ENCODE peak calls at places on chromosomes 16 and 17, in four cellular contexts. C, X, V and I are unnamed samples.

GRCh38 chr16:83953796-83954576 is 946 bp downstream of the OSGIN1 start:
- DNase-seq in C (no peak), V (peak), X (no peak), I (no peak)

GRCh38 chr17:21459536-21459935 is 83.4 kb downstream of the KCNJ12 start:
- DNase-seq in V (no peak), C (no peak), X (no peak), I (no peak)

GRCh38 chr17:29059281-29059680 is 16.3 kb downstream of the PIPOX start:
- DNase-seq in C (no peak), X (no peak), V (peak), I (no peak)

GRCh38 chr16:30372725-30373124 is 1.9 kb upstream of the MYL11 start:
- DNase-seq in V (no peak), X (no peak), C (no peak), I (no peak)

GRCh38 chr16:17370233-17371013 is 100.3 kb downstream of the XYLT1 start:
- DNase-seq in V (no peak), X (no peak), C (peak), I (no peak)

GRCh38 chr17:13140750-13141149 is 122.9 kb upstream of the ELAC2 start:
- DNase-seq in X (no peak), C (no peak), V (no peak), I (peak)

GRCh38 chr16:88700636-88701482 is 5.3 kb downstream of the RNF166 start:
- DNase-seq in C (no peak), X (peak), V (peak), I (no peak)

GRCh38 chr17:81712468-81713003 is 452 bp downstream of the SLC25A10 start:
- DNase-seq in V (peak), C (peak), X (no peak), I (no peak)

GRCh38 chr17:50055055-50055425 is 870 bp upstream of the ITGA3 start:
- DNase-seq in V (no peak), C (no peak), X (no peak), I (peak)

GRCh38 chr17:59366773-59367656 is 35.6 kb downstream of the YPEL2 start:
- DNase-seq in C (no peak), V (peak), X (no peak), I (no peak)

GRCh38 chr17:78532922-78533640 is 44.1 kb downstream of the DNAH17 start:
- DNase-seq in X (no peak), V (no peak), C (no peak), I (no peak)

GRCh38 chr16:7330709-7331108 is 1.9 kb upstream of the RBFOX1 start:
- DNase-seq in V (no peak), C (no peak), X (no peak), I (no peak)

GRCh38 chr16:89491238-89491869 is 993 bp upstream of the ANKRD11 start:
- DNase-seq in V (peak), C (peak), X (no peak), I (no peak)

GRCh38 chr16:27511657-27512056 is 38.1 kb downstream of the GTF3C1 start:
- DNase-seq in C (no peak), X (no peak), V (no peak), I (no peak)

GRCh38 chr17:73427198-73427597 is 115.4 kb upstream of the CDC42EP4 start:
- DNase-seq in V (peak), C (no peak), X (no peak), I (no peak)

GRCh38 chr16:27681681-27682080 is 131.7 kb downstream of the KATNIP start:
- DNase-seq in C (no peak), V (no peak), X (no peak), I (no peak)

GRCh38 chr16:89364603-89365002 is 125.8 kb downstream of the ANKRD11 start:
- DNase-seq in C (peak), V (no peak), X (no peak), I (no peak)

GRCh38 chr17:48791128-48792032 is 25.6 kb downstream of the TTLL6 start:
- DNase-seq in C (peak), X (peak), V (peak), I (peak)

GRCh38 chr16:30895592-30896202 is 717 bp upstream of the CTF1 start:
- DNase-seq in V (no peak), X (no peak), C (no peak), I (no peak)

GRCh38 chr17:45273551-45273957 is 11.7 kb upstream of the SPATA32 start:
- DNase-seq in C (no peak), V (no peak), X (no peak), I (no peak)

GRCh38 chr16:76670125-76670857 is 393.1 kb downstream of the CNTNAP4 start:
- DNase-seq in C (no peak), V (no peak), X (no peak), I (no peak)

GRCh38 chr17:61167050-61167449 is 232.6 kb upstream of the TBX2 start:
- DNase-seq in X (no peak), V (no peak), C (no peak), I (no peak)

GRCh38 chr16:75262800-75263127 is 11.3 kb upstream of the BCAR1 start:
- DNase-seq in V (no peak), C (no peak), X (no peak), I (no peak)

GRCh38 chr17:78798695-78799559 is 16.9 kb upstream of the CYTH1 start:
- DNase-seq in X (no peak), C (peak), V (peak), I (no peak)

GRCh38 chr17:62819511-62820221 is 11.6 kb upstream of the MARCHF10 start:
- DNase-seq in V (peak), C (peak), X (no peak), I (no peak)

GRCh38 chr17:39769974-39770587 is 32.3 kb downstream of the GRB7 start:
- DNase-seq in C (no peak), X (no peak), V (peak), I (no peak)

GRCh38 chr17:31571124-31571892 is 179.8 kb downstream of the RAB11FIP4 start:
- DNase-seq in X (no peak), C (no peak), V (no peak), I (no peak)

GRCh38 chr17:78448356-78448993 is 70.0 kb downstream of the PGS1 start:
- DNase-seq in X (no peak), V (peak), C (no peak), I (no peak)

GRCh38 chr16:8714143-8714542 is 39.7 kb downstream of the ABAT start:
- DNase-seq in V (no peak), X (no peak), C (peak), I (no peak)

GRCh38 chr17:73703917-73704316 is 59.7 kb upstream of the SDK2 start:
- DNase-seq in C (no peak), X (no peak), V (no peak), I (no peak)

GRCh38 chr17:11511696-11512095 is 86.6 kb upstream of the DNAH9 start:
- DNase-seq in C (peak), V (peak), X (no peak), I (no peak)

GRCh38 chr17:41962768-41963434 is 3.7 kb upstream of the CNP start:
- DNase-seq in V (peak), C (peak), X (peak), I (peak)

GRCh38 chr17:35373984-35374765 is 754 bp upstream of the SLFN11 start:
- DNase-seq in V (no peak), C (peak), X (no peak), I (no peak)
- TF ChIP-seq GABPA in V (no peak), C (no peak), X (no peak), I (no peak)

DNA sequence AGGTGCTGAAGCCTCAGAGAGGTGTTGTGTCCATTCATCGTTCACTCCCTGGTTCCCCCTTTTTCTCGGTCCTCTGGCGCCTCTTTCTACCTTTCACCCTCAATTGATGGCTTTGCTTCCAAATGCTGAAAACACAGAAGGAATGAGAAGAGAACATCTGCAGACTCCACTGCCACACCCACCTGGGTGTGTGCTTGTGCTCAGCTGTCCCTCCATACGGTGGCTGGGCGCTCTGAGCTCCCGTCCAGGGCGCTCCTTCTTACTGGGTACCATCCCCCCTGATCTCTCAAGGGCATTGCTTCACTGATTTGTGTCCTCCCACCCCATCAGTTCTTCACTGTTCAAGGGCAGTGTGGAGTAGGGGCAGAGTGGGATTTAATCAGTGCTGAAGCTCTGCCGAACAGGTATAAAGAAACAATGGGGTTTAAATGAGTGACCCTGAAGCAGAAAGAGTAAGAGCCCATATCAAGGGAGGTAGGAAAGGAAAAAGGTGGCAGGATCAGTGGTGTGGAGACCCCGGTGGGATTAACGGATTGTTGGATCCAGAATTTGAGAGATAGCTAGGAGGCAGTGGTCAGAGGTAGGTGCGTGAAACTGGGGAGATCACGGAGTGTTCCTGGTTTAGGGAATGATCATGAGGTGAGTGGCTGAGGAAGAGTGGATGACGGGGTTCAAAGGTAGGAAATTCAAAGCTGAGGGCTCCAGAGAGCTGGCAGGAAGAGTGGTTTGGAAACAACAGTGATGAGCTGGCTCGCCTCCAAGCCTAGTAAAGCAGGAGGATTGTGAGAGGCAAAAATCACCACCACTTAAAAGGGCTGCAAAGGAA is 40.8 kb downstream of the MRTFB start:
- DNase-seq in X (no peak), C (no peak), V (peak), I (no peak)
- TF ChIP-seq GABPA in X (no peak), C (no peak), V (no peak), I (no peak)

DNA sequence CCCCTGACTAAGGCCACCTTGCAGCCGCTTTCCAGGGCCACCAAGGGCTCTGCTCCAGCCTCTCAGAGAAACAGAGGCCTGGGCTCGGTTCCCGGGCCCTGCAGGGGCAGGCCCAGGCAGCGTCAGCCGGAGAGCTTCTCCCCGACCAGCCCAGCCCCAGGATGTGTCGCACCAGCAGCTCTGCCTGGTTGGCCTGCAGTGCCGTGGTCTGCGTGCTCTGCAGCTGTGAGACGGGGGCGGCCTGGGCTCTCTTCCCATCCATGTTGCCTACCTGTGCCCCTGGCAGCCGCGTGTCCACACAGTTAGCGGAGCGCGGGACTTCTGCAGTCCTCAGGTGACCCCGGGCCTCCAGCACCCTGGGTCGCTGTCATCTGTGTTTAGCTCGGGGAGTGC is 4.8 kb downstream of the IGFALS start:
- DNase-seq in V (no peak), C (no peak), X (no peak), I (no peak)
- TF ChIP-seq GABPA in V (no peak), C (no peak), X (no peak), I (no peak)

GRCh38 chr16:85759631-85760419 is 8.9 kb upstream of the C16orf74 start:
- DNase-seq in X (no peak), C (no peak), V (no peak), I (no peak)
- TF ChIP-seq GABPA in X (no peak), C (no peak), V (no peak), I (no peak)

GRCh38 chr17:75720656-75721462 is at the start of gene ITGB4:
- DNase-seq in X (peak), C (peak), V (peak), I (peak)
- TF ChIP-seq GABPA in X (no peak), C (no peak), V (no peak), I (no peak)

DNA sequence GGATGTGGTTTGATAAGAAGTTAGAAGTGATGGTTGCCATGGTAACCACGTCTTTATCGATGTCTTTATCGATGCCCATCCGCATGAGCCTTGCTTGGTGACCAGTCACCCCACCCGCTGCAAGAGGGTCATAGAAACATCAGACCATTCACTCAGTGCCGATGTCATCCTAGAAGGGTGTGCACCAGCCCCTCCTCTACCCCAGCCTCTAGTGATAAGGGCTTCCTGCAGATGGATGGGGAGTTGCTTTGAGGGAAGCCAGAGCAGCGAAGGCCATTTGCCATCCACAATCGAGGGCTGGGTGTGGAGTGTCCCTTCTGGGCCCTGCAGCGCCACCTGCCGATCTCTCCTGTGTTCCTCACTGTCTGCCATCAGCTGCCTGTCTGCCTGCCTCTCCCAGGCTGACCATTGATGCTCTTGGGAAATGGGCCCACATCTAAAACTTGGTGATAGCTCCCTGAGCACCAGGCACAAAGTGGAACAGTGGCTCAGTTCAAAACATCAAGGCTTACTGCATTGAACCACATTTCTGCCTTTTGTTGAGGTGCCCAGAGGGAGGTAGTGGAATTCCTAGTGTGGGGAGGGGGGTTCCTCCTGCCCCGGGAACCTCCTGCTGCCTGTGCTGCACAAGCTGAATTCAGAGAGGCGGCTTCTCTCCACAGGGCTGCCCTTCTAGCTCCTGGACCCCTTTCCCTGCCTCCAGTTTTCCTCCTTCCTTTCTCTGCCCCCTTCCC is 8.9 kb downstream of the CALB2 start:
- DNase-seq in X (peak), C (peak), V (peak), I (peak)
- TF ChIP-seq GABPA in X (no peak), C (no peak), V (no peak), I (no peak)